ENCODE peak calls at places on chromosomes 12 and 14, in ten cellular contexts. K is hepatocyte; S is mammary epithelial cell; R is ovary; U is adrenal gland; W is Karpas-422; B is adipocyte; A is PC-3; M is tibial artery; D is CD4-positive, alpha-beta T cell. G is an unnamed sample. For H3K27me3, the result is how much of the 10 kb centered on the place peaks cover.

GRCh38 chr12:111753144-111753881 is 13.4 kb upstream of the ALDH2 start:
- DNase-seq in B (peak), M (peak), D (no peak), U (peak), W (peak), A (peak), S (no peak), K (peak), R (peak), G (peak)

GRCh38 chr14:105255021-105255507 is 6.7 kb downstream of the BTBD6 start:
- DNase-seq in K (no peak), D (no peak), M (no peak), A (no peak), U (no peak), S (no peak), W (no peak), B (no peak), R (no peak), G (no peak)

GRCh38 chr14:71967709-71968108 is 35.5 kb downstream of the RGS6 start:
- DNase-seq in S (no peak), R (no peak), A (no peak), B (no peak), W (no peak), D (no peak), U (no peak), M (no peak), K (no peak), G (no peak)

GRCh38 chr14:87566986-87567385 is 426.0 kb downstream of the GALC start:
- DNase-seq in B (peak), M (no peak), D (no peak), U (no peak), S (no peak), R (no peak), K (peak), W (no peak), A (no peak), G (no peak)

GRCh38 chr14:93318927-93319326 is 13.9 kb downstream of the BTBD7 start:
- DNase-seq in W (no peak), D (no peak), S (no peak), U (no peak), A (no peak), M (no peak), R (no peak), K (no peak), B (peak), G (no peak)

GRCh38 chr12:96257550-96258392 is 63.6 kb downstream of the ELK3 start:
- DNase-seq in M (no peak), S (no peak), U (no peak), B (peak), R (no peak), K (no peak), A (no peak), W (no peak), D (no peak), G (peak)

GRCh38 chr14:33928895-33929294 is 22.0 kb downstream of the EGLN3 start:
- DNase-seq in W (no peak), M (no peak), B (no peak), U (no peak), K (no peak), R (no peak), D (no peak), S (no peak), A (no peak), G (no peak)

GRCh38 chr12:46221255-46222128 is 47.4 kb downstream of the SLC38A1 start:
- DNase-seq in K (no peak), A (peak), U (no peak), B (peak), S (peak), R (no peak), D (no peak), M (no peak), W (no peak), G (no peak)

GRCh38 chr12:55057466-55057865 is 37.7 kb downstream of the NEUROD4 start:
- DNase-seq in U (no peak), W (no peak), R (no peak), A (no peak), S (no peak), D (no peak), K (no peak), B (no peak), M (no peak), G (peak)

GRCh38 chr12:117330441-117331113 is 30.8 kb downstream of the NOS1 start:
- DNase-seq in R (no peak), D (no peak), K (no peak), M (no peak), S (no peak), U (no peak), A (no peak), B (no peak), W (no peak), G (no peak)

GRCh38 chr12:88733003-88733402 is 152.7 kb upstream of the KITLG start:
- DNase-seq in U (no peak), K (no peak), D (no peak), R (no peak), S (no peak), A (no peak), B (no peak), W (no peak), M (no peak), G (no peak)

GRCh38 chr12:14578646-14579045 is 11.0 kb upstream of the PLBD1 start:
- DNase-seq in D (no peak), U (no peak), R (no peak), M (no peak), B (no peak), K (no peak), W (no peak), A (no peak), S (no peak), G (no peak)

GRCh38 chr14:53515264-53515663 is 362.1 kb upstream of the DDHD1 start:
- DNase-seq in K (no peak), B (peak), S (no peak), A (no peak), U (no peak), W (no peak), M (no peak), R (no peak), D (no peak), G (no peak)

GRCh38 chr12:15721716-15722115 is 67.5 kb downstream of the EPS8 start:
- DNase-seq in B (peak), A (no peak), D (no peak), M (no peak), S (no peak), K (no peak), W (no peak), U (no peak), R (no peak), G (no peak)

GRCh38 chr14:73240816-73241480 is 3.6 kb downstream of the PAPLN start:
- DNase-seq in D (no peak), B (no peak), K (no peak), U (no peak), A (no peak), M (peak), S (no peak), R (peak), W (peak), G (no peak)

GRCh38 chr12:123105427-123105826 is 45.5 kb downstream of the PITPNM2 start:
- DNase-seq in D (no peak), A (no peak), S (no peak), U (no peak), B (no peak), R (no peak), K (no peak), M (no peak), W (no peak), G (no peak)

GRCh38 chr12:20128926-20129325 is 239.4 kb upstream of the PDE3A start:
- DNase-seq in K (no peak), W (no peak), B (peak), S (no peak), D (no peak), M (no peak), A (peak), U (no peak), R (no peak), G (no peak)

GRCh38 chr12:130911193-130911592 is 39.3 kb downstream of the RAN start:
- DNase-seq in U (no peak), D (no peak), M (no peak), W (no peak), K (no peak), B (no peak), R (no peak), A (no peak), S (no peak), G (no peak)

GRCh38 chr14:44613061-44613712 is 106.1 kb upstream of the FSCB start:
- DNase-seq in M (no peak), W (no peak), K (no peak), B (no peak), U (no peak), R (no peak), A (peak), D (no peak), S (no peak), G (no peak)

GRCh38 chr14:52767058-52767833 is 24.2 kb downstream of the GNPNAT1 start:
- DNase-seq in A (peak), U (no peak), W (no peak), M (no peak), K (no peak), R (no peak), S (no peak), D (no peak), B (no peak), G (no peak)

GRCh38 chr14:104439625-104440024 is 139.9 kb upstream of the C14orf180 start:
- DNase-seq in S (no peak), A (no peak), B (no peak), W (no peak), D (no peak), M (no peak), R (no peak), K (no peak), U (peak), G (no peak)

GRCh38 chr12:50533971-50534370 is 29.2 kb downstream of the DIP2B start:
- DNase-seq in M (no peak), K (no peak), U (no peak), R (no peak), A (peak), S (no peak), W (no peak), D (no peak), B (peak), G (no peak)

GRCh38 chr14:44803239-44803905 is 158.4 kb downstream of the KLHL28 start:
- DNase-seq in R (no peak), W (peak), B (peak), M (no peak), U (no peak), A (peak), S (peak), K (peak), D (no peak), G (no peak)

GRCh38 chr14:23362200-23362599 is 2.8 kb downstream of the EFS start:
- DNase-seq in D (no peak), K (no peak), S (no peak), M (no peak), U (no peak), W (no peak), R (no peak), B (peak), A (peak), G (no peak)

GRCh38 chr14:34536951-34537676 is 2.4 kb downstream of the EAPP start:
- DNase-seq in M (no peak), D (no peak), K (no peak), S (no peak), R (no peak), W (no peak), B (peak), U (no peak), A (no peak), G (no peak)

GRCh38 chr12:72281145-72281544 is 9.0 kb downstream of the TRHDE start:
- DNase-seq in R (no peak), B (no peak), M (no peak), W (no peak), K (no peak), U (no peak), S (peak), D (no peak), A (peak), G (no peak)

GRCh38 chr14:67493092-67493717 is 4.7 kb upstream of the TMEM229B start:
- DNase-seq in D (no peak), M (no peak), K (no peak), B (no peak), S (no peak), U (no peak), R (no peak), A (no peak), W (peak), G (no peak)

GRCh38 chr12:62684586-62685295 is 218.1 kb downstream of the MON2 start:
- DNase-seq in W (no peak), M (peak), D (no peak), U (no peak), R (peak), A (no peak), S (no peak), K (peak), B (peak), G (peak)

GRCh38 chr12:106585237-106585834 is 2.5 kb downstream of the RFX4 start:
- DNase-seq in B (peak), D (no peak), R (no peak), K (no peak), M (no peak), A (no peak), S (no peak), U (no peak), W (no peak), G (no peak)

GRCh38 chr12:67925077-67925476 is 64.2 kb upstream of the IFNG-AS1 start:
- DNase-seq in M (no peak), U (no peak), S (no peak), R (no peak), A (peak), K (no peak), B (no peak), W (no peak), D (no peak), G (no peak)

GRCh38 chr12:48750769-48751356 is 34.4 kb upstream of the CCNT1 start:
- DNase-seq in W (no peak), U (no peak), R (no peak), S (peak), D (no peak), K (no peak), M (no peak), A (peak), B (no peak), G (no peak)

GRCh38 chr12:96571101-96571862 is 81.9 kb downstream of the CFAP54 start:
- DNase-seq in M (no peak), R (no peak), S (no peak), B (no peak), A (peak), K (no peak), W (no peak), D (no peak), U (no peak), G (no peak)

GRCh38 chr12:124698211-124698997 is 131.0 kb upstream of the NCOR2 start:
- DNase-seq in M (no peak), K (no peak), W (no peak), B (peak), D (no peak), S (no peak), R (no peak), U (no peak), A (no peak), G (no peak)

GRCh38 chr12:66823857-66824570 is 145.1 kb upstream of the GRIP1 start:
- DNase-seq in K (peak), W (no peak), M (no peak), S (peak), R (no peak), B (peak), A (peak), D (no peak), U (no peak), G (peak)

GRCh38 chr12:120709976-120710804 is at the start of gene UNC119B:
- DNase-seq in S (peak), U (no peak), R (peak), A (peak), K (peak), B (peak), M (peak), W (peak), D (peak), G (peak)

GRCh38 chr12:40819427-40820108 is 127.3 kb downstream of the CNTN1 start:
- DNase-seq in D (no peak), U (peak), W (no peak), M (no peak), A (no peak), K (peak), R (no peak), S (no peak), B (no peak), G (no peak)

GRCh38 chr12:94714378-94714777 is 64.0 kb upstream of the TMCC3 start:
- DNase-seq in A (peak), M (no peak), S (peak), U (no peak), K (no peak), R (no peak), D (no peak), W (no peak), B (no peak), G (peak)

GRCh38 chr12:132401982-132402381 is 72.6 kb upstream of the GALNT9 start:
- DNase-seq in M (no peak), D (no peak), A (no peak), B (no peak), U (no peak), W (no peak), R (no peak), S (no peak), K (no peak), G (no peak)
- H3K27me3 ChIP-seq in M (half or more), D (under half), A (half or more), B (under half), U (under half), W (under half), R (under half), S (under half), K (under half), G (half or more)

GRCh38 chr12:4809449-4810218 is 89.4 kb downstream of the GALNT8 start:
- DNase-seq in R (no peak), A (no peak), B (peak), D (no peak), U (no peak), K (peak), S (no peak), M (no peak), W (no peak), G (no peak)
- H3K27me3 ChIP-seq in R (under half), A (under half), B (half or more), D (under half), U (under half), K (half or more), S (under half), M (under half), W (under half), G (under half)

GRCh38 chr12:3110579-3110978 is 33.4 kb downstream of the TSPAN9 start:
- DNase-seq in S (no peak), K (no peak), M (no peak), B (peak), W (no peak), D (no peak), U (no peak), A (no peak), R (no peak), G (no peak)
- H3K27me3 ChIP-seq in S (under half), K (under half), M (under half), B (under half), W (under half), D (under half), U (under half), A (under half), R (under half), G (under half)

DNA sequence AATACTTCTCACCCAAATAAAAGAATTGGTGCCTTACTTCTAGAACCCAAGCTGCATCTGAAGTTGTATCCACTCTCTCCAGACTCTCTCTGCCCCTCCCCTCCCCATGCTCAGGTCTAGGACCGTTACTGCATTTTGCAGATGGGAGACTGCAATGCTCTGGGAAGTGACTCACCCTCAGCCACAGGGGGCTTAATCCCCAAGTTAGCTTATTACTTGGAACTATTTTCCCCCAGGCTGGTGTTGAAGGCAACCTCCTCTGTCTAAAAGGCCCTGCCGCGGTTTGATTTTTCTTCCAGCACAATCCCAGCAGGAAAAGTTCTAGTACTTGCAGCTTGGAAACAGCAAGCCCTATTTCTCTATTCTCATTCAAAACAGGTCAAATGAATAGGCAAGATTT is 239.0 kb downstream of the EMP1 start:
- DNase-seq in K (peak), B (no peak), U (no peak), R (no peak), S (no peak), A (no peak), D (no peak), M (no peak), W (no peak), G (peak)
- H3K27me3 ChIP-seq in K (under half), B (under half), U (under half), R (under half), S (under half), A (under half), D (under half), M (under half), W (under half), G (under half)

GRCh38 chr14:36663404-36664321 is 2.0 kb downstream of the PAX9 start:
- DNase-seq in B (peak), S (no peak), D (no peak), U (no peak), A (peak), W (no peak), R (no peak), K (no peak), M (no peak), G (peak)

GRCh38 chr14:36665887-36666415 is 4.3 kb downstream of the PAX9 start:
- DNase-seq in B (peak), W (no peak), S (no peak), R (no peak), U (no peak), M (no peak), A (peak), D (no peak), K (no peak), G (no peak)

GRCh38 chr14:36662543-36663403 is 1.1 kb downstream of the PAX9 start:
- DNase-seq in S (no peak), W (no peak), A (peak), B (peak), M (no peak), R (no peak), U (no peak), K (no peak), D (no peak), G (peak)

GRCh38 chr14:36666416-36667206 is 5.0 kb downstream of the PAX9 start:
- DNase-seq in D (no peak), M (no peak), K (no peak), B (peak), S (no peak), W (no peak), U (no peak), R (no peak), A (peak), G (no peak)

DNA sequence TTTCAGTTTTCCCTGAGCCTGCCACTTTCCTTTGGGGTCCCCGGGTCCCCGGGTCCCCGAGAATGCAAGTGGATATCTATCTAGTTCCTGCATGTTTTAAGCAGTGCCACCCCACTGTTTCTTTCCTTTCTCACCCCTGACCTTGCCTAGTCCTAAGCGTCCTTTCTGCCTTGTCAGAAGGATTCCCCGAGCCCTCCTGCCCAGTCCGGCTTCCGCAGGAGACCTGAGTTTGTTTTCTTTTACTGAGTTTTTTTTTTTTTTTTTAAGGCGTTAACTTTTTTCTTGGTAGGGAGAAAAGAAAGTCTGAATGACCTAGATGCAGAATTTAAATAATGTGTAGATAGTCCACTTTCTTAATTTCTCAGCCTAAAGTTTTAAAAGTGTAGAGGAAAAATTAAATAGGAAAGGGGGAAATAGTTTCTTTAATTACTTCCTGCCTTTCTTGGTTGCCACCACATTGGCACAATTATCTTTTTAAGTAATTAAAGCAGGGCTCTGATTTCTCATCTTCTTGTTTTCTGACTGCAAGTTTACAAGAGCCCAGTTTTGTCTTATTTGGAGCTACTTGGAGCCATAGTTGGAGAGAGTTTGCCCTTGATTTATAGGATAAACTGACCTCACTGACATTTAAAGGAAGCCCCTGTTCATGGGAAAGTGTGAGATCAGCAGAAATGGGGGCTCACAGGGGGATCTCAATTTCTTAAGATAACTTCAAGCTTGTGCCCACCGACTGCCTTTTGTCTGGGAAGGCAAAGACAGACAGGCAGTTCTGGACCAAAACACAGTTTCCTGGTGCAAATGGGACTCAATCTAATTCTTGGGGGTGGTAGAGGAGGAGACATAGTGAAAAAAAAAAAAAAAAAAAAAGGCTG is 2.9 kb downstream of the PAX9 start:
- DNase-seq in W (no peak), D (no peak), S (no peak), K (no peak), A (peak), U (no peak), R (no peak), M (no peak), B (peak), G (no peak)
- H3K27me3 ChIP-seq in W (under half), D (half or more), S (under half), K (half or more), A (under half), U (half or more), R (under half), M (half or more), B (half or more), G (under half)

GRCh38 chr14:25472700-25473099 is 422.8 kb upstream of the STXBP6 start:
- DNase-seq in U (no peak), B (no peak), W (no peak), K (no peak), S (no peak), R (no peak), D (no peak), M (no peak), A (no peak), G (no peak)
- H3K27me3 ChIP-seq in U (under half), B (under half), W (under half), K (under half), S (under half), R (under half), D (under half), M (under half), A (under half), G (under half)

DNA sequence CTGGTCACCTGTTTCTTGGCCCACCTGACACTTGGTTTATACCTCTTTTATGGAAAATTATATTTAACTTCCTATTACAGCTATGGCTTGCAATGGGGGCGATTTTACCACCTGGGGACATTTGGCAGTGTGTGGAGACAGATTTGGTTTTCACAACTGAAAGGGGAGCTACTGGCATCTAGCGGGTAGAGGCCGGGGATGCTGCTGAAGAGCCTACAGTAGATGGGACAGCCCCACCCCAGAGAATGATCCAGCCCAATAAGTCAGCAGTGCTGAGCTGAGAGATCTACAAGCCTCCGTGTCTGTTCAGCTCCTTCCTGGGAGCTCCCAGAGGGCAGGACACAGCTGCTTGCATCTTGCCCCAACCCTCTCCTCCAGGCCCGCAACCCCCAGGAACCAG is 302.8 kb downstream of the CACNA1C start:
- DNase-seq in B (no peak), S (no peak), D (no peak), R (no peak), A (no peak), M (peak), U (no peak), K (no peak), W (no peak), G (no peak)
- H3K27me3 ChIP-seq in B (under half), S (under half), D (under half), R (under half), A (half or more), M (under half), U (under half), K (under half), W (under half), G (under half)

G was measured in MG63.